ENCODE peak calls at places on chromosomes 12 and 14, in five cellular contexts. P is choroid plexus epithelial cell, X is tibial artery, S is HFFc6, D is H1. I is an unnamed sample.

GRCh38 chr12:127125607-127126259 is 1141.2 kb upstream of the TMEM132C start:
- DNase-seq in D (no peak), X (no peak), S (peak; percentile 91), P (peak; percentile 85), I (peak; percentile 41)

GRCh38 chr14:22520235-22520634 is 68.8 kb downstream of the DAD1 start:
- DNase-seq in S (peak; percentile 11), D (no peak), X (no peak), P (peak; percentile 66), I (no peak)

GRCh38 chr12:79251356-79251755 is 386.8 kb downstream of the SYT1 start:
- DNase-seq in X (no peak), S (peak; percentile 27), D (no peak), P (peak; percentile 33), I (no peak)

GRCh38 chr12:79737875-79738718 is 47.3 kb upstream of the PAWR start:
- DNase-seq in D (no peak), X (no peak), S (peak; percentile 38), P (peak; percentile 82), I (no peak)

GRCh38 chr12:57093412-57094193 is 4.7 kb downstream of the NAB2 start:
- DNase-seq in P (peak; percentile 90), S (peak; percentile 69), X (peak; percentile 77), D (no peak), I (no peak)

GRCh38 chr12:111368291-111368683 is 608 bp downstream of the PHETA1 start:
- DNase-seq in X (no peak), D (no peak), S (no peak), P (no peak), I (no peak)

GRCh38 chr12:66862586-66862985 is 183.7 kb upstream of the GRIP1 start:
- DNase-seq in D (no peak), S (no peak), P (no peak), X (no peak), I (no peak)

GRCh38 chr12:57760347-57760982 is 5.6 kb downstream of the MARCHF9 start:
- DNase-seq in P (no peak), S (no peak), X (no peak), D (no peak), I (no peak)

GRCh38 chr14:103641181-103641580 is 12.2 kb downstream of the KLC1 start:
- DNase-seq in S (peak; percentile 87), X (no peak), D (no peak), P (no peak), I (no peak)

GRCh38 chr14:24241829-24242443 is 487 bp downstream of the TINF2 start:
- DNase-seq in X (peak; percentile 90), P (peak; percentile 94), S (peak; percentile 87), D (peak; percentile 59), I (no peak)

DNA sequence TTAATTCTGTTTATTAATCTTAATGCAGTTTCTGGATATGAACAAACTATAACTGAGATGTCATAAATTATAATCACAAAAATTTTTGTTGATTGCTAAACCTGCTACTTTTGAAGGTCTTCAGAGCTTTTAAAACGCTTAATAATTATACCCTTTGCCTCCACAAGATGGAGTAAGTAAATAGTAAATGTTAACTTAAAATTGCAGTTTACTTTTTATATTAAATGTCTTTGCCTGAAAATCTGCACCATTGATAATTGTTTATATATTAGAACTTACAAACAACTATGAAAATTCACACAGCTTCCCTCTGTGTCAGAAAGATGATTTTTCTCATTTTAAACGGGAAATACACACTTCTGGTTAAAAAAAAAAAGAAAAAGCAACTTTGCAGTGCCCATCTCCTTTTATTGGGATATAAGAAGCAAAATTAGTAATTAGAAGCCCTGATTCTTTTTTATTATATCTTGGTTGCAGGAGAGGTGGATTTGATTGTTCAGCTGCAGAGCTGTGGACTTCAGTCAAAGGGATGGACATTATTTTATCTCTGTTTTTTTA is 35.6 kb downstream of the SCFD1 start:
- DNase-seq in S (no peak), P (peak; percentile 37), X (no peak), D (no peak), I (no peak)
- TF ChIP-seq CTCF in S (peak; percentile 71), P (peak; percentile 35), X (peak; percentile 25), D (no peak), I (peak; percentile 36)

DNA sequence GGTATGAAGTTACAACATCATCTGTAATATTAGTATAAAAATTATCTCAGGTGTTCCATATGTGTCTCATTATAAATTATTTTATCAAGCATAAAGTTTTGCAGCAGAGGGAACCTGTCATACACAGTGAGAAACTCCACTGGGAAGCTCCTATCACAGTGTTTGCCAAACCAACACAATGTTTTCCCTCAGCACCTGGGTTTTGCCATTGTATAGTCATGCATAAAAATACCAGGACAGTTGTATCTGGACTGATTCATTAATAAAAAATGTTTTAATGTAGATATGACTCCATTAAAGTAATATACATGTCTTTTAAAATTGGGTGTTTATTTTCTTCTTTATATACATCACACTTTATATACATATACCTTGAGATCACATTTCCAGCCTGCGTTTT is 56.6 kb downstream of the METTL25 start:
- DNase-seq in D (no peak), S (no peak), P (no peak), X (no peak), I (no peak)
- TF ChIP-seq CTCF in D (no peak), S (no peak), P (no peak), X (no peak), I (no peak)

DNA sequence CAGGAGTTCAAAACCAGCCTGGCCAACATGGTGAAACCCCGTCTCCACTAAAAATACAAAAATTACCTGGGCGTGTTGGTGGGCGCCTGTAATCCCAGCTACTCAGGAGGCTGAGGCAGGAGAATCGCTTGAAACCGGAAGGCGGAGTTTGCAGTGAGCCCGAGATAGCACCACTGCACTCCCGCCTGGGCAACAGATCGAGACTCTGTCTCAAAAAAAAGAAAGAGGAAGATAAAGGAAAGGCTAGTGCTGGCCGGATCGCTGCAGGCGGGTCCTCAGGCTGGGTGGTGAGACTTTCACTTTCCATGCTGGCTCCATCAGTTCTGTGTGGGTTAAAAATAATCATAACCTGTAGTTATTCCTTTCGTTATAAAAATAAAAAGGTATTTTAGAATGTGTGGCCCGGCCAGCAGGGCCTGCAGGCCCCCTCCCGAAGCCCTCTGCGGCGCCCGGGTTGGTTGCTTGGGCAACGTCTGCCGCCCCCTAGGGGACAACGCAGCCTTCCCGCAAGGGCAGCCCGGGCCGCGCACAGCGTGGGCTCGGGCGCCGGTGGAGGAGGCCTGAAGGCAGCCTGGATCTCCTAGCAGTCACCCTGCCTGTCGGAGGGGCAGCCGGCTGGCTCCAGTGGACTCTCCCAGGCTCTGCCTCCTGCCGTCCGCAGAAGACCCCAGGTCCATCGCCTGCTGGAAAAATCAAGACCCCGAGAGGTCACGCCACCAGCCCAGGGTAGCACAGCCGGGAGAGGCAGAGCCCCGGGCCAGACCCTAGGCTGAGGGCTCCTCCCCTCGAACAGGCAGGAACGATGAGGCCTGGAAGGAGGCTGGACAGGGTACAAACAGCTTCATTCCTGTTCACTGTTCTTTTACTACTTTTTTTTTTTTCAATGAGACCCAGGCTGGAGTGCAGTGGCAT is 5.0 kb upstream of the SLC25A47 start:
- DNase-seq in P (peak; percentile 69), D (peak; percentile 44), X (peak; percentile 64), S (no peak), I (no peak)
- TF ChIP-seq CTCF in P (peak; percentile 71), D (peak; percentile 76), X (peak; percentile 87), S (peak; percentile 85), I (peak; percentile 87)

GRCh38 chr14:70810621-70811020 is 1.3 kb upstream of the MAP3K9 start:
- DNase-seq in P (no peak), X (no peak), S (no peak), D (no peak), I (no peak)

GRCh38 chr14:70812124-70812818 is 3.0 kb upstream of the MAP3K9 start:
- DNase-seq in P (no peak), D (no peak), S (no peak), X (no peak), I (no peak)

GRCh38 chr14:70809238-70810214 is at the start of gene MAP3K9:
- DNase-seq in X (peak; percentile 58), D (peak; percentile 98), S (peak; percentile 39), P (peak; percentile 94), I (peak; percentile 19)

GRCh38 chr14:70811578-70811977 is 2.3 kb upstream of the MAP3K9 start:
- DNase-seq in S (no peak), P (peak; percentile 42), X (no peak), D (no peak), I (no peak)

GRCh38 chr14:70811065-70811464 is 1.8 kb upstream of the MAP3K9 start:
- DNase-seq in D (no peak), P (no peak), X (no peak), S (no peak), I (no peak)
- TF ChIP-seq CTCF in D (no peak), P (no peak), X (no peak), S (no peak), I (no peak)

DNA sequence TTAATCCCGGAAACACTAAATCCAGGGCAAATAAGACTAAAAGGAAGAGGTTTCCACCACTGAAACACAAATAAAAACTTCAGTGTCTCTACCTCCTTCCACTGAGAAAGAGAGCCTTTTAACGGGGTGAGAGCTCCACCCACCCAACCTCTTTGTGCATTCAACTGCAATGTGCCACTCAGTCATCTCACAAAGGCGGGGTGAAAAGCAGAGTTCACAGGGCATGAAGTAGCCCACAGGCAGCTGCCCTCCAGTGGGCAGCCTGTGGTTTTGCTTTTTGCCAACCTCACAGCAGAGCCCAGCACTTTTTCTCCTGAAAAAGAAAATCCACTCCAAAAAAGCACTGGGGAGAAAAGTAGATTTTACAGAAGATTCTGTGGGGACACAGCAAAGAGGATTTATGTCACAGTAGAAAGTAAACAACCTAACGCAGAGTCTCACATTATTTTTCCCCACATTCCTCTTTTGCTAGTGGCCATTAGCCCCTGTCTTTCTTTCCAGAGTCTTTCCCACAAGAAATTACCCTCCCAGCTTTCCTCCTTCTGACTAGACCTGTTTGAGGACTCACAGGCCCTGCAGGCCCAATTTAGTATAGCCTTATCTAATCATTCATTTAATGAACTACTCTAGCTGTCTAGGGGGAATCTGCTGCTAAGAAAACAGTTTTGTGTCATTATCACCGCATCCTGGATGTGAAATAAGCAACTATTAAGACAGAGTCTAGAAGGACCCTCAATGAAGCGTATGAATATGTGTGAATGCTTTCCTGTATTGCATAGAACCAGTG is 753.8 kb upstream of the FOXG1 start:
- DNase-seq in D (no peak), P (no peak), X (no peak), S (no peak), I (no peak)
- TF ChIP-seq CTCF in D (peak; percentile 34), P (no peak), X (no peak), S (no peak), I (no peak)

GRCh38 chr12:120856980-120857379 is 47.2 kb downstream of the SPPL3 start:
- DNase-seq in X (no peak), S (peak; percentile 20), D (no peak), P (no peak), I (no peak)
- TF ChIP-seq CTCF in X (no peak), S (peak; percentile 56), D (peak; percentile 44), P (peak; percentile 63), I (peak; percentile 49)

GRCh38 chr12:115922952-115923564 is 354.4 kb downstream of the MED13L start:
- DNase-seq in S (no peak), P (peak; percentile 21), D (no peak), X (no peak), I (no peak)
- TF ChIP-seq CTCF in S (peak; percentile 62), P (peak; percentile 33), D (peak; percentile 49), X (no peak), I (no peak)

DNA sequence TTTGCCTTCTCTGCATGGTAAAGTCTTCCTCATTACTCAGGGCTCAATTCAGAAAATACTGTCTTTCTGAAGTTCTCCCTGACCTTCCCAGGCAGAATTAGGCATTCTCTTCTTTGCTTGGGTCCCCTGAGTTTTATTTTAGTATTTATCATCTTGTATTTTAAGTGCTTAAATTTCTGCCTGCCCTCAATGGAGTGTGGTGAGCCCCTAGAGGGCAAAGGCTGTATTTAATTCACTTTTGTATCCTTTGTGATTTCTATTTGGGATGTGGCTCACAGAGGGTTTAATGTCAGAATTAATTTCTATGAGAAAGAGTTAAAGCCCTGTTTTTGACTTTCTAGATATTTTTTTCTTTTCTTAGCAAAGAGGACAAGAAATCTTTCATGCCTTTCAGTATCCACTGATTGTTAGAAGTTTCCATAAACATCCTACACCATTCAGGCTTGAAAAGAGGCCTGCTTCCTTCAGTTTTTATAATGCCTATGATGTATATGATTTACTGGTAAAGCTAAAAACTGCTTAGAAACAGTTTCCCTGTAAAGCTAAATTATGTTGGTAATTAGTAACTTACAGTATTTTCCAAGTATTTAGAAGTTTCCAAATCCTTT is 55.6 kb upstream of the PTPRB start:
- DNase-seq in D (no peak), S (peak; percentile 41), P (peak; percentile 72), X (no peak), I (no peak)
- TF ChIP-seq CTCF in D (peak; percentile 51), S (peak; percentile 84), P (peak; percentile 78), X (peak; percentile 29), I (peak; percentile 58)

I was measured in BJ.